ENCODE peak calls at places on chromosomes 2 and 18, in six cellular contexts. V is MV-4-11, Q is midbrain, C is NCI-H1105, B is H9, G is cardiac muscle cell. N is an unnamed sample.

GRCh38 chr18:9285604-9286003 is 49.0 kb upstream of the TWSG1 start:
- DNase-seq in V (no peak), Q (no peak), C (no peak), B (no peak), G (no peak), N (no peak)

GRCh38 chr2:105397959-105398521 is 811 bp downstream of the FHL2 start:
- DNase-seq in V (no peak), Q (no peak), C (no peak), B (no peak), G (peak; percentile 57), N (no peak)

GRCh38 chr18:63736856-63737255 is 34.1 kb downstream of the SERPINB11 start:
- DNase-seq in V (no peak), Q (no peak), C (no peak), B (no peak), G (no peak), N (peak; percentile 88)

GRCh38 chr18:41938445-41938844 is 16.6 kb upstream of the PIK3C3 start:
- DNase-seq in V (peak; percentile 79), Q (no peak), C (no peak), B (no peak), G (peak; percentile 79), N (peak; percentile 26)

GRCh38 chr2:119753041-119753929 is 6.4 kb upstream of the PTPN4 start:
- DNase-seq in V (peak; percentile 23), Q (peak; percentile 61), C (no peak), B (no peak), G (peak; percentile 72), N (peak; percentile 32)

GRCh38 chr2:204468689-204469429 is 76.4 kb upstream of the PARD3B start:
- DNase-seq in V (no peak), Q (no peak), C (no peak), B (no peak), G (peak; percentile 48), N (peak; percentile 13)

GRCh38 chr2:131659168-131659572 is 131.5 kb downstream of the CCDC74A start:
- DNase-seq in V (no peak), Q (no peak), C (no peak), B (no peak), G (peak; percentile 56), N (no peak)

GRCh38 chr2:219249203-219249980 is 3.7 kb upstream of the TUBA4B start:
- DNase-seq in V (peak; percentile 43), Q (peak; percentile 73), C (peak; percentile 23), B (no peak), G (peak; percentile 95), N (peak; percentile 92)

GRCh38 chr2:18500333-18500732 is 60.1 kb downstream of the RDH14 start:
- DNase-seq in V (peak; percentile 58), Q (no peak), C (no peak), B (no peak), G (peak; percentile 97), N (peak; percentile 70)

GRCh38 chr2:105875241-105875640 is 130.5 kb downstream of the NCK2 start:
- DNase-seq in V (no peak), Q (no peak), C (no peak), B (no peak), G (no peak), N (no peak)

GRCh38 chr2:85621338-85621737 is 5.4 kb downstream of the USP39 start:
- DNase-seq in V (no peak), Q (no peak), C (no peak), B (no peak), G (no peak), N (no peak)

GRCh38 chr2:159907914-159908313 is 109.9 kb upstream of the CD302 start:
- DNase-seq in V (no peak), Q (no peak), C (no peak), B (no peak), G (no peak), N (no peak)

GRCh38 chr2:42562474-42563144 is 5.8 kb upstream of the MTA3 start:
- DNase-seq in V (no peak), Q (no peak), C (no peak), B (no peak), G (no peak), N (peak; percentile 41)

GRCh38 chr2:153105829-153106578 is 372.6 kb downstream of the RPRM start:
- DNase-seq in V (no peak), Q (no peak), C (no peak), B (no peak), G (no peak), N (peak; percentile 11)

GRCh38 chr2:58973831-58974281 is 732.7 kb upstream of the FANCL start:
- DNase-seq in V (no peak), Q (no peak), C (peak; percentile 28), B (peak; percentile 55), G (no peak), N (no peak)

GRCh38 chr18:68447286-68447685 is 267.6 kb downstream of the TMX3 start:
- DNase-seq in V (no peak), Q (no peak), C (no peak), B (no peak), G (no peak), N (peak; percentile 34)

GRCh38 chr2:51866361-51866760 is 834.4 kb upstream of the NRXN1 start:
- DNase-seq in V (no peak), Q (no peak), C (no peak), B (no peak), G (no peak), N (peak; percentile 21)

GRCh38 chr2:131535526-131535925 is 7.8 kb downstream of the CCDC74A start:
- DNase-seq in V (no peak), Q (no peak), C (no peak), B (no peak), G (no peak), N (no peak)

GRCh38 chr2:40281021-40281940 is 170.6 kb downstream of the SLC8A1 start:
- DNase-seq in V (no peak), Q (peak; percentile 18), C (no peak), B (no peak), G (peak; percentile 69), N (peak; percentile 91)

GRCh38 chr2:100012575-100012974 is 129.8 kb downstream of the AFF3 start:
- DNase-seq in V (no peak), Q (no peak), C (no peak), B (no peak), G (no peak), N (no peak)

GRCh38 chr18:22930089-22930713 is 2.9 kb upstream of the RBBP8 start:
- DNase-seq in V (peak; percentile 47), Q (peak; percentile 56), C (peak; percentile 65), B (peak; percentile 77), G (peak; percentile 77), N (peak; percentile 63)

GRCh38 chr18:2988041-2988794 is 24.7 kb downstream of the LPIN2 start:
- DNase-seq in V (no peak), Q (no peak), C (no peak), B (no peak), G (peak; percentile 84), N (peak; percentile 29)

GRCh38 chr2:136238214-136238551 is 120.2 kb upstream of the CXCR4 start:
- DNase-seq in V (peak; percentile 26), Q (no peak), C (no peak), B (no peak), G (peak; percentile 42), N (peak; percentile 53)

GRCh38 chr2:45898819-45899218 is 247.3 kb downstream of the PRKCE start:
- DNase-seq in V (no peak), Q (no peak), C (no peak), B (no peak), G (peak; percentile 55), N (no peak)

GRCh38 chr2:15791294-15791693 is 149.1 kb upstream of the MYCN start:
- DNase-seq in V (no peak), Q (no peak), C (no peak), B (no peak), G (no peak), N (no peak)

GRCh38 chr18:62239475-62239874 is 52.4 kb downstream of the RELCH start:
- DNase-seq in V (no peak), Q (no peak), C (no peak), B (no peak), G (no peak), N (no peak)

GRCh38 chr18:57429607-57430165 is 5.5 kb upstream of the ONECUT2 start:
- DNase-seq in V (no peak), Q (no peak), C (no peak), B (no peak), G (no peak), N (no peak)

GRCh38 chr18:21672868-21673267 is 31.7 kb downstream of the ABHD3 start:
- DNase-seq in V (no peak), Q (no peak), C (no peak), B (no peak), G (peak; percentile 11), N (peak; percentile 90)

GRCh38 chr2:62871506-62871905 is 166.0 kb downstream of the EHBP1 start:
- DNase-seq in V (no peak), Q (no peak), C (no peak), B (no peak), G (no peak), N (peak; percentile 11)

GRCh38 chr18:58863539-58864145 is 1.0 kb upstream of the ZNF532 start:
- DNase-seq in V (no peak), Q (peak; percentile 54), C (no peak), B (no peak), G (peak; percentile 61), N (no peak)

GRCh38 chr2:151357359-151357758 is at the start of gene TNFAIP6:
- DNase-seq in V (peak; percentile 91), Q (peak; percentile 14), C (no peak), B (no peak), G (peak; percentile 97), N (peak; percentile 87)

GRCh38 chr2:100852999-100853908 is 33.3 kb downstream of the NPAS2 start:
- DNase-seq in V (peak; percentile 61), Q (no peak), C (no peak), B (peak; percentile 56), G (no peak), N (peak; percentile 25)

N was measured in mammary epithelial cell.